ENCODE peak calls at places on chromosomes 3 and 15, in six cellular contexts. E is GM12891, T is H1, W is HepG2, Y is GM12878, F is K562. V is an unnamed sample.

GRCh38 chr15:58396181-58396580 is 35.6 kb upstream of the LIPC start:
- DNase-seq in E (no peak), T (no peak), W (no peak), Y (no peak), F (no peak), V (no peak)

GRCh38 chr3:63936929-63937328 is 24.7 kb upstream of the SCAANT1 start:
- DNase-seq in E (no peak), T (no peak), W (no peak), Y (no peak), F (no peak), V (no peak)

GRCh38 chr15:84734794-84735479 is 13.5 kb upstream of the ZNF592 start:
- DNase-seq in E (no peak), T (peak; percentile 88), W (peak; percentile 56), Y (peak; percentile 94), F (peak; percentile 80), V (peak; percentile 48)

GRCh38 chr15:59255647-59256380 is 49.2 kb downstream of the LDHAL6B start:
- DNase-seq in E (no peak), T (no peak), W (peak; percentile 84), Y (no peak), F (peak; percentile 14), V (no peak)

GRCh38 chr15:48433226-48433886 is 102.1 kb downstream of the DUT start:
- DNase-seq in E (no peak), T (no peak), W (no peak), Y (peak; percentile 32), F (no peak), V (no peak)

GRCh38 chr15:67003586-67003985 is 61.8 kb upstream of the SMAD3 start:
- DNase-seq in E (no peak), T (no peak), W (no peak), Y (no peak), F (no peak), V (no peak)

GRCh38 chr3:111610189-111610588 is 15.0 kb upstream of the ZBED2 start:
- DNase-seq in E (no peak), T (no peak), W (no peak), Y (peak; percentile 48), F (no peak), V (no peak)

GRCh38 chr15:51349156-51349844 is 7.8 kb downstream of the GLDN start:
- DNase-seq in E (no peak), T (no peak), W (no peak), Y (no peak), F (no peak), V (no peak)

GRCh38 chr3:146895026-146895749 is 290.0 kb upstream of the PLSCR5 start:
- DNase-seq in E (no peak), T (no peak), W (no peak), Y (no peak), F (no peak), V (no peak)

GRCh38 chr3:67655364-67656121 is 1.1 kb upstream of the SUCLG2 start:
- DNase-seq in E (no peak), T (no peak), W (peak; percentile 20), Y (peak; percentile 57), F (no peak), V (no peak)

GRCh38 chr3:61628636-61629035 is 67.3 kb downstream of the PTPRG start:
- DNase-seq in E (no peak), T (no peak), W (no peak), Y (no peak), F (no peak), V (no peak)

GRCh38 chr3:171374661-171375285 is 85.4 kb downstream of the TNIK start:
- DNase-seq in E (no peak), T (no peak), W (no peak), Y (no peak), F (no peak), V (no peak)

DNA sequence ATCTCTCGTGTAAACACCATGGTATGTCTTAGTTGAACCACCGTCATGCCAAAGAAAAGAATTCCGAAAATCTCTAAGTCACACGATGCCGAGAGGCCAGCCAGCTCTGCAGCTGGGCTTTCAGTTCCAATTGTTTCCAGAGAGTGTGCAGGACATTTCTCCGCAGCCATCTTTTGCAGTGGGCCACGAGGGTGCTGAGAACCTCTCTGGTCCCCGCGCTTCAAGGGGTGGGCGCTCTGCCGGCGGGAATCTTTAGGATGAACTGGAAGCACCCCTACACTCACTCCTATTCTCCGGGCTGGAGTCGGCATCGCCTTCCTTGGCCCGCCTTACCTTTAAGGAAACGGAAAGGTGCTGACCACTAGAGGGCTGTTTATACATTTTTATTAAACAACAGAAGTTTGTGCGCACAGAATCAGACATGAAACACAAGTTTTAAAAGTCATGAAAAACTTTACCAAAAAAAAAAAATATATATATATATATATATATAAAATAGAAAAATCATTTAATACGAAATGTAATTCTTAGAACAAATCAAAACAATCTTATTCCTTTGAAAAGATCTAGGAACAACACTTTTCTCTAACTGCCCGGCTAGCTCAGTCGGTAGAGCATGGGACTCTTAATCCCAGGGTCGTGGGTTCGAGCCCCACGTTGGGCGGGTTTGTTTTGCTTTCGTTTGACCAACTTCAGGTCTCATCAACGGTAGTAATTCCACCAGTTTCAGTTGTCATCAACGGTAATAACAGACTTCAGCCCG is 12.5 kb upstream of the MORF4L1 start:
- DNase-seq in E (no peak), T (peak; percentile 87), W (peak; percentile 74), Y (peak; percentile 44), F (peak; percentile 71), V (peak; percentile 59)
- TF ChIP-seq POLR2AphosphoS5 in E (no peak), T (peak; percentile 74), W (no peak), Y (no peak), F (no peak), V (no peak)

DNA sequence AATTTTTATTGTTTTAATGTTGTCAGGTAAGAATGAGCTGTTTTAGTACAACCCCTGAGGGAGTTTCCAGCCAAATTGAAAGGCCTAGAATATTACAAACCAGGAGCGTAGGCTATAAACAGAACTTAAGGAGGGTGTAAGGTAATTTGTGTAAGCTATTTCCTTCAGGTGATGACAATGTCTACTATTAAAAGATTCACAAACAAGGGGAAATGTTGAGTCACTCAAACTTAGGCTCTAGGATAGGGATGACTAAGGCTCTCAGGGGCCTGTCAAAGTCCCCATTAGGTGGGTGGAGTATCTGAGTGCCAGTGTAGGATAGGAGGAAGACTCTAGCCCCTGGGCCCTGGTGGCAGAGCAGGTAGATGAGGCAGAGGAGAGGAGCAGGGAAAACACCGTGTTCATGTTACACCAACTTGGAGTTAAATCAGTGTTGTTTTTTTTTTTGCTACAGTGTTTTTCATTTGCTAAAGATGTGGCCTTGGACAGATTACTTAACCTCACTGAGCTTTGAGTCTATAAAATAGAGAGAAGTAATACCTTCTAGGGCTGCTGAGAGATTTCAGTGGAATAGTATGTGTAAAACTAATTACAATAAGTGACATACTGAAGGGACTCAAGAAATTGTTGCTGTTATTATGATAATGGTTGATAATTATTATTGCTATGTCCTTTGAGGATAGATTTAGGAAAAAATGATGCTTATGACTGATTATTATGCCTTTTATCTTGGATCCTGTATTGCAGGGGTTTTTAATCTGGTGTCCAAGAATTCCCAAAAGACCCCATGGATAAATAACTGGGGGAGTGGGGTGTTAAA is 10.2 kb downstream of the TM4SF1 start:
- DNase-seq in E (no peak), T (no peak), W (peak; percentile 88), Y (no peak), F (no peak), V (no peak)
- TF ChIP-seq POLR2A in E (no peak), T (no peak), W (peak; percentile 72), Y (no peak), F (no peak), V (no peak)

GRCh38 chr15:89776274-89777072 is at the start of gene MESP2:
- DNase-seq in E (peak; percentile 79), T (peak; percentile 75), W (peak; percentile 67), Y (no peak), F (peak; percentile 90), V (peak; percentile 75)
- TF ChIP-seq TAF1 in E (no peak), T (no peak), W (peak; percentile 45), Y (no peak), F (no peak), V (no peak)

GRCh38 chr3:113002676-113003075 is 11.9 kb downstream of the GTPBP8 start:
- DNase-seq in E (no peak), T (no peak), W (no peak), Y (no peak), F (no peak), V (no peak)
- TF ChIP-seq POLR2AphosphoS5 in E (no peak), T (no peak), W (no peak), Y (peak; percentile 42), F (no peak), V (no peak)

DNA sequence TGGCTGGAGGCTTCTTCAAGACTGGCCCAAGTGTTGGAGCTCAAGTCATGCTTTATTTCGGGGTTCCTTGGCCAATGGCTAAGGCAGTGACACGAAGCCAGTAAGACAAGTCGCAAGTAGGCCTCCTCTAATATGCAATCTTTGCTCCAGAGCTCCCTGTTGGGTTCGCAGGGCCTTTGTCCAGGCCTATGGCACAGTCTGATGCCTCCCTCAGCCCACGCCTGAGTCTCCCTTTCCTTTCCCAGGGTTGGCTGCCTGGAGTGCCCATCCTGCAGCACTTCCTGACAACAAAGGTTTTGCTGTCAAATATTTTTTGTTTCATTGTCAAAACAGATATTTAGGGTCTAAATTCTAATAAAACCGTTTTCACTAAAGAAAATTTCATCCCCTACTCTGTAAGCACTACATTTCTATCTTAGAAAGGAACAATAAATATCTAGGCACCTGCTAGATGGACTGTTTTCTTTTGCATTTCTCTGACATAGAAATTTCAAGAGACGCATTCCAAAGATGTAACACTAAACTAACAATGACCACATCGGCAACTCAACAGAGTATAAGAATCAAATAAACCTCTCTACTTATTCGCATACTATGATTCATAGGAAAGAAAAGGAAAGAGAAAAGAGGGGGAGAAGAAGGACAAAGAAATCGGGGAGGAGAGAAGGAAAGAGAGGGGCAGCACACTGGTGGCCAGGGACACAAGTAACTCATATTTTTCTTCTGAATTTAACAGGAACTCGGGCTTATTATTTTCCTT is 393.1 kb upstream of the ATP11B start:
- DNase-seq in E (no peak), T (no peak), W (no peak), Y (no peak), F (no peak), V (no peak)
- TF ChIP-seq POLR2A in E (no peak), T (no peak), W (no peak), Y (no peak), F (no peak), V (no peak)

GRCh38 chr3:23807161-23808015 is 1.6 kb downstream of the UBE2E1 start:
- DNase-seq in E (no peak), T (no peak), W (no peak), Y (no peak), F (no peak), V (no peak)

GRCh38 chr3:23805228-23805880 is 401 bp upstream of the UBE2E1 start:
- DNase-seq in E (no peak), T (no peak), W (peak; percentile 9), Y (no peak), F (no peak), V (no peak)

GRCh38 chr3:23806322-23807160 is 786 bp downstream of the UBE2E1 start:
- DNase-seq in E (no peak), T (no peak), W (no peak), Y (no peak), F (peak; percentile 72), V (no peak)

GRCh38 chr3:23805881-23806321 is at the start of gene UBE2E1:
- DNase-seq in E (peak; percentile 57), T (no peak), W (peak; percentile 38), Y (no peak), F (peak; percentile 80), V (peak; percentile 69)

GRCh38 chr3:23804441-23805227 is 1.1 kb upstream of the UBE2E1 start:
- DNase-seq in E (no peak), T (no peak), W (no peak), Y (no peak), F (no peak), V (no peak)
- TF ChIP-seq TAF1 in E (no peak), T (no peak), W (no peak), Y (no peak), F (no peak), V (no peak)

V was measured in GM12892.